ENCODE peak calls at places on chromosome 3, in four cellular contexts. E, X, Z and M are unnamed samples.

GRCh38 chr3:63655519-63655918 is 3.0 kb downstream of the SNTN start:
- DNase-seq in Z (no peak), X (no peak), E (peak), M (peak)

GRCh38 chr3:66196633-66197032 is 24.2 kb upstream of the SLC25A26 start:
- DNase-seq in X (no peak), Z (peak), E (no peak), M (peak)

GRCh38 chr3:177574232-177574856 is 377.1 kb upstream of the TBL1XR1 start:
- DNase-seq in Z (peak), E (no peak), X (no peak), M (peak)

GRCh38 chr3:126745760-126746394 is 41.8 kb downstream of the CHCHD6 start:
- DNase-seq in E (no peak), X (peak), Z (peak), M (peak)

GRCh38 chr3:119664370-119664769 is 4.0 kb upstream of the POPDC2 start:
- DNase-seq in E (no peak), X (no peak), Z (peak), M (peak)

GRCh38 chr3:17742837-17743659 is 617 bp upstream of the TBC1D5 start:
- DNase-seq in Z (peak), E (peak), X (no peak), M (peak)

GRCh38 chr3:77041756-77042155 is 1.9 kb downstream of the ROBO2 start:
- DNase-seq in Z (no peak), X (no peak), E (no peak), M (no peak)

GRCh38 chr3:22898558-22898957 is 304.6 kb upstream of the UBE2E2 start:
- DNase-seq in X (no peak), Z (no peak), E (no peak), M (no peak)

GRCh38 chr3:122942937-122943827 is 84.4 kb downstream of the SEMA5B start:
- DNase-seq in Z (peak), E (no peak), X (peak), M (peak)

GRCh38 chr3:153145454-153145853 is 16.6 kb upstream of the RAP2B start:
- DNase-seq in E (no peak), X (no peak), Z (peak), M (no peak)

GRCh38 chr3:153574445-153574844 is 412.4 kb downstream of the RAP2B start:
- DNase-seq in X (no peak), Z (no peak), E (no peak), M (peak)

GRCh38 chr3:188170461-188171459 is 16.8 kb downstream of the LPP start:
- DNase-seq in E (no peak), X (no peak), Z (peak), M (no peak)

GRCh38 chr3:45187597-45188210 is 38.4 kb downstream of the TMEM158 start:
- DNase-seq in E (no peak), X (no peak), Z (peak), M (no peak)

GRCh38 chr3:151918253-151919029 is 45.0 kb downstream of the SUCNR1 start:
- DNase-seq in Z (peak), E (peak), X (no peak), M (peak)

GRCh38 chr3:13210221-13210975 is 137.2 kb upstream of the IQSEC1 start:
- DNase-seq in Z (no peak), X (peak), E (no peak), M (no peak)

GRCh38 chr3:172159962-172160538 is 120.7 kb downstream of the FNDC3B start:
- DNase-seq in X (no peak), E (no peak), Z (no peak), M (peak)

GRCh38 chr3:32484437-32484836 is 18.2 kb downstream of the CMTM6 start:
- DNase-seq in Z (no peak), X (no peak), E (no peak), M (no peak)

GRCh38 chr3:32391643-32392529 is at the start of gene CMTM7:
- DNase-seq in Z (peak), E (no peak), X (peak), M (peak)

GRCh38 chr3:69665026-69665739 is 74.1 kb upstream of the MITF start:
- DNase-seq in X (no peak), Z (peak), E (no peak), M (peak)

GRCh38 chr3:140917769-140918168 is 23.9 kb upstream of the SLC25A36 start:
- DNase-seq in E (no peak), X (no peak), Z (no peak), M (no peak)

GRCh38 chr3:177746259-177747021 is 549.2 kb upstream of the TBL1XR1 start:
- DNase-seq in E (no peak), Z (peak), X (no peak), M (peak)

GRCh38 chr3:110384601-110385000 is 687.0 kb upstream of the NECTIN3 start:
- DNase-seq in E (peak), Z (peak), X (no peak), M (peak)

GRCh38 chr3:106522397-106522796 is 653.6 kb upstream of the CBLB start:
- DNase-seq in E (no peak), Z (no peak), X (no peak), M (no peak)

GRCh38 chr3:45210308-45211038 is 15.6 kb downstream of the TMEM158 start:
- DNase-seq in E (peak), X (peak), Z (peak), M (peak)

GRCh38 chr3:177930771-177931170 is 605.5 kb upstream of the KCNMB2 start:
- DNase-seq in Z (peak), X (no peak), E (no peak), M (peak)

GRCh38 chr3:16906679-16907078 is 21.9 kb downstream of the PLCL2 start:
- DNase-seq in Z (peak), X (no peak), E (no peak), M (peak)

GRCh38 chr3:56802411-56802745 is 629 bp upstream of the ARHGEF3 start:
- DNase-seq in Z (no peak), X (no peak), E (no peak), M (no peak)

GRCh38 chr3:64214697-64215018 is 10.6 kb downstream of the PRICKLE2 start:
- DNase-seq in Z (peak), X (no peak), E (no peak), M (peak)

GRCh38 chr3:43855674-43856299 is 165.0 kb downstream of the ABHD5 start:
- DNase-seq in Z (peak), X (no peak), E (peak), M (peak)

GRCh38 chr3:178561239-178561638 is 25.0 kb downstream of the KCNMB2 start:
- DNase-seq in E (no peak), X (no peak), Z (no peak), M (no peak)

GRCh38 chr3:159870723-159871122 is 117.9 kb upstream of the IL12A start:
- DNase-seq in Z (no peak), X (no peak), E (no peak), M (no peak)

GRCh38 chr3:159877924-159878323 is 110.7 kb upstream of the IL12A start:
- DNase-seq in Z (peak), X (no peak), E (no peak), M (no peak)

GRCh38 chr3:159867372-159867771 is 121.3 kb upstream of the IL12A start:
- DNase-seq in E (no peak), X (no peak), Z (no peak), M (no peak)

DNA sequence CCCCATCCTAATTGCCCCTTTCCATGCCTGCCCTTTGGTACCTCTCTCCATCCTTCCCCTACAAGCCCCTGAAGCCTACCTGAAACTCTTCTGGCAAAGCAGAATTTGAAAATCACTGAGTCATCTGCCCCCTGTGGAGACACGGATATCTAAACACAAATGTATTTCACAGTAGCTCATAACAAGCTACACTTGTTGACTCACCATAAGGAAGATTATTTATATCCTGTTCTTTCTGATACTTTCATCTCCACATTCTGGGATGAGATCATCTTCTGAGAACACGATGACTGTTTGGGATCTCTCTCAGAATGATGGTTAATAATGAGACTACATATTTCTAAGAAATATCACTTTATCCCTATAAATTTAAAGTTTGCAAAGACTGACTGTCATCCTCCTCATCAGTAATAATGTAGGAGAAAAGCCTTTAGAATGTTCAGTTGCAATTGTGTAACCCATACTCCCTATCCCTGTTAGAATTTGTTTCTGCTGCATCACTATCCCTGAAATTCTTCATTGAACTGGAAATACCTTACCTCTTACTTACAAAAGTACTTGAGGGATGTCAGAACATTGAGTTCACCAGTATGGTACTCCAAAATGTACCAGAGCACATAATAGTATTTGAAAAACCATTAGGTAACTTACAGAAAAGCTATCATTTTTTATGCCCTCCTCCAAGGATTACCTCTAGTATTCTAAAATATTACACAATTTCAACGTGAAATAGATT is 116.1 kb upstream of the IL12A start:
- DNase-seq in E (peak), X (no peak), Z (peak), M (peak)
- TF ChIP-seq CTCF in E (peak), X (peak), Z (peak), M (peak)

DNA sequence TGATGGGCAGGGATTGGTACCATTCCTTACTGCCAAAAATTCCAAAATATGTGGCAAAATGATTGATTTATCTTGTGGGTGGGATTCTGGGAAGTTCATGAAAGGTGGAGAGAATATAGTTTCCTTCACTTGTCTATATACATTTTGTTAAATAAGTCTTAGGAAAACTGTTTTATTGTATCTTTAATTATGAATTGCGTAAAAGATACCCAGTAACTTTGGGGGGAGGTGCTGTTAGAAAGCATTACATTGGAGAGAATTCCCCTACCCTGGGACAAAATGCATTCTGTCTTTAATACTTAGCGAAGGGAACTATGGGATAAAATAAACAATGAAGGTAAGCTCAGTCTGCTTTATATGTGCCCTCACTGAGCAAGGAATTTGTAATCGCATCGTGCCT is 4.6 kb downstream of the SETD5 start:
- DNase-seq in X (no peak), E (no peak), Z (no peak), M (no peak)
- H3K4me3 ChIP-seq in X (peak), E (no peak), Z (no peak), M (peak)

GRCh38 chr3:46860381-46861292 is 2.6 kb downstream of the MYL3 start:
- DNase-seq in E (no peak), Z (no peak), X (peak), M (no peak)
- TF ChIP-seq CTCF in E (peak), Z (peak), X (peak), M (peak)

GRCh38 chr3:181713673-181714270 is 2.0 kb downstream of the SOX2 start:
- DNase-seq in E (no peak), X (no peak), Z (peak), M (no peak)
- H3K4me3 ChIP-seq in E (no peak), X (no peak), Z (peak), M (no peak)

GRCh38 chr3:48697952-48698351 is 12.2 kb upstream of the NCKIPSD start:
- DNase-seq in E (no peak), X (no peak), Z (no peak), M (no peak)
- TF ChIP-seq CTCF in E (peak), X (no peak), Z (no peak), M (no peak)

GRCh38 chr3:52051444-52051843 is 4.9 kb downstream of the DUSP7 start:
- DNase-seq in X (no peak), E (no peak), Z (no peak), M (no peak)
- H3K4me3 ChIP-seq in X (peak), E (no peak), Z (no peak), M (no peak)